ENCODE peak calls at places on chromosomes 6 and 20, in four cellular contexts. T is heart right ventricle, P is gastrocnemius medialis, H is mesenchymal stem cell. Z is an unnamed sample.

GRCh38 chr6:79377830-79378460 is 143.5 kb upstream of the HMGN3 start:
- DNase-seq in H (peak; percentile 33), P (no peak), T (no peak), Z (no peak)

GRCh38 chr6:164097557-164098398 is 683.3 kb downstream of the QKI start:
- DNase-seq in H (peak; percentile 54), P (peak; percentile 68), T (no peak), Z (no peak)

GRCh38 chr6:105200133-105200730 is 20.4 kb upstream of the POPDC3 start:
- DNase-seq in T (no peak), P (no peak), H (no peak), Z (no peak)

GRCh38 chr6:125888989-125889656 is 67.4 kb upstream of the HINT3 start:
- DNase-seq in T (no peak), P (no peak), H (peak; percentile 43), Z (no peak)

GRCh38 chr6:37288247-37288646 is 30.3 kb upstream of the TMEM217 start:
- DNase-seq in P (no peak), T (no peak), H (peak; percentile 21), Z (no peak)

GRCh38 chr20:53828673-53829085 is 235.0 kb upstream of the ZNF217 start:
- DNase-seq in H (peak; percentile 91), T (no peak), P (peak; percentile 30), Z (peak; percentile 75)

GRCh38 chr6:66533921-66534404 is 826.9 kb upstream of the EYS start:
- DNase-seq in H (no peak), T (no peak), P (no peak), Z (no peak)

GRCh38 chr6:141667580-141668309 is 465.0 kb upstream of the GJE1 start:
- DNase-seq in H (peak; percentile 19), T (no peak), P (no peak), Z (no peak)

GRCh38 chr6:111844921-111845320 is 28.3 kb downstream of the FYN start:
- DNase-seq in T (no peak), P (no peak), H (no peak), Z (no peak)

GRCh38 chr6:160991411-160992322 is at the start of gene MAP3K4:
- DNase-seq in H (peak; percentile 85), P (peak; percentile 65), T (peak; percentile 87), Z (peak; percentile 88)

GRCh38 chr6:168180548-168181011 is 101.6 kb upstream of the FRMD1 start:
- DNase-seq in T (no peak), P (no peak), H (no peak), Z (peak; percentile 33)

GRCh38 chr6:73003302-73003701 is 222.0 kb downstream of the KHDC1L start:
- DNase-seq in H (no peak), P (no peak), T (no peak), Z (no peak)

GRCh38 chr20:62945771-62946339 is 6.7 kb upstream of the SLC17A9 start:
- DNase-seq in P (no peak), T (no peak), H (no peak), Z (no peak)

GRCh38 chr6:89239338-89239737 is 22.2 kb upstream of the GABRR1 start:
- DNase-seq in T (no peak), P (no peak), H (no peak), Z (no peak)

GRCh38 chr20:46802696-46803445 is 91.8 kb upstream of the EYA2 start:
- DNase-seq in H (no peak), T (no peak), P (no peak), Z (no peak)

GRCh38 chr20:56826971-56827645 is 198.0 kb downstream of the TFAP2C start:
- DNase-seq in P (no peak), T (no peak), H (peak; percentile 71), Z (no peak)

GRCh38 chr6:70709826-70710225 is 42.1 kb downstream of the SMAP1 start:
- DNase-seq in H (peak; percentile 79), T (no peak), P (no peak), Z (no peak)

GRCh38 chr20:59627298-59627697 is 23.0 kb downstream of the PHACTR3 start:
- DNase-seq in H (no peak), P (no peak), T (no peak), Z (no peak)

GRCh38 chr6:77264970-77265369 is 198.3 kb downstream of the HTR1B start:
- DNase-seq in T (no peak), H (no peak), P (no peak), Z (no peak)
- H3K4me1 ChIP-seq in T (no peaks in the 10 kb centered on the region), H (no peaks in the 10 kb centered on the region), P (no peaks in the 10 kb centered on the region), Z (no peaks in the 10 kb centered on the region)

DNA sequence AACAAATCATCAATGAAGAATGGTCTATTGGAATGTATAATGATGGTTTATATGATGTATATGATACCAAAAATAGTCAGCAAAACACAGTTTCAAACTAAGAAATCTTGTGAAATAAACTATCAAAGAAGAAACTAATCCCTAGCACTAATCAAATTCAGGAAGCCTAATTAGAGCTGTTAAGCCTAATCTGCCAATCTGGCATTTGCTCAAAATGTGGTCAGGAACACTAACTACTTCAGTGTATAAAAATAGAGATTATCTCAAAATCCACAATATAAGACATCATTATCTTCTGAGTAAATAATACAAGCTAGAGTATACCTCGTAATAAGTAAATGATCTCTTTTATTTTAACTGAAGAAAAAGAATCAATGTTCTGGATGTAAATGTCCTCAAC is 12.8 kb upstream of the AKAP7 start:
- DNase-seq in P (no peak), T (no peak), H (no peak), Z (no peak)
- H3K4me1 ChIP-seq in P (no peaks in the 10 kb centered on the region), T (no peaks in the 10 kb centered on the region), H (no peaks in the 10 kb centered on the region), Z (no peaks in the 10 kb centered on the region)

GRCh38 chr6:155142163-155142901 is 121.5 kb upstream of the CLDN20 start:
- DNase-seq in P (no peak), T (no peak), H (peak; percentile 63), Z (no peak)

GRCh38 chr6:155142902-155143609 is 120.8 kb upstream of the CLDN20 start:
- DNase-seq in P (no peak), H (peak; percentile 76), T (no peak), Z (no peak)

GRCh38 chr6:155146205-155146604 is 117.6 kb upstream of the CLDN20 start:
- DNase-seq in H (no peak), T (no peak), P (no peak), Z (no peak)

GRCh38 chr6:155141512-155141911 is 122.3 kb upstream of the CLDN20 start:
- DNase-seq in H (no peak), T (no peak), P (no peak), Z (no peak)

GRCh38 chr6:155143610-155144106 is 120.2 kb upstream of the CLDN20 start:
- DNase-seq in H (no peak), P (no peak), T (no peak), Z (no peak)
- H3K4me1 ChIP-seq in H (peaks cover 6% of the 10 kb centered on the region), P (peaks cover 27% of the 10 kb centered on the region), T (peaks cover 28% of the 10 kb centered on the region), Z (peaks cover 2% of the 10 kb centered on the region)

DNA sequence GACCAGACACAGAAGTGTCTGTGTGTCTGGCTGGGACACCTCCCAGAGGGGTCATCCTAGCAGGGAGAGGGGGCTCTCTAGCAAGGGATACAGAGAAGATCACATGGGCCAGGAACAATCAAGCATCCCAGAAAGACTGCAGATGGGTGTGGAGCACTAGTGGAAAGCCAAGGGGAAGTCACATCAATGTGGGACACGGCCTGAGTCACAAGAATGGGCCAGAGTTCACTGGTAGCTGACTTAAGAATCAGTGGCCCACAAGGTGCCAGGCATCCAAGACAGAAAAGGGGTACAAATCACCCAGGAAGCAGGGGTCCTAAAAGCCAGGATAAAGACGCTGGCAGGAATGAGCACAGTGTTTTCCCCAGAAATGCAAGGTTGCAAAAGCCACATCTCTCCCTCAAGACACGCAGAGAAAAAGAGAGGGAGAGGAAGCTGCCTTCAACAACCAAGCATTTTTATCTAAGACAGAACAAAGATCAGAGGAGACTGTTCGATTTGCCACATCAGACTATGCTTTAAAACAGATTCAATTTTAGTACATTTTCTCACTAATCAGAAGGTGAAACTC is 113.6 kb upstream of the DST start:
- DNase-seq in T (no peak), P (no peak), H (peak; percentile 52), Z (no peak)
- H3K4me1 ChIP-seq in T (peaks cover 61% of the 10 kb centered on the region), P (peaks cover 60% of the 10 kb centered on the region), H (peaks cover 16% of the 10 kb centered on the region), Z (peaks cover 36% of the 10 kb centered on the region)

GRCh38 chr6:106886444-106886843 is 88.1 kb downstream of the CD24 start:
- DNase-seq in T (no peak), P (no peak), H (no peak), Z (no peak)
- H3K4me1 ChIP-seq in T (no peaks in the 10 kb centered on the region), P (no peaks in the 10 kb centered on the region), H (no peaks in the 10 kb centered on the region), Z (no peaks in the 10 kb centered on the region)

DNA sequence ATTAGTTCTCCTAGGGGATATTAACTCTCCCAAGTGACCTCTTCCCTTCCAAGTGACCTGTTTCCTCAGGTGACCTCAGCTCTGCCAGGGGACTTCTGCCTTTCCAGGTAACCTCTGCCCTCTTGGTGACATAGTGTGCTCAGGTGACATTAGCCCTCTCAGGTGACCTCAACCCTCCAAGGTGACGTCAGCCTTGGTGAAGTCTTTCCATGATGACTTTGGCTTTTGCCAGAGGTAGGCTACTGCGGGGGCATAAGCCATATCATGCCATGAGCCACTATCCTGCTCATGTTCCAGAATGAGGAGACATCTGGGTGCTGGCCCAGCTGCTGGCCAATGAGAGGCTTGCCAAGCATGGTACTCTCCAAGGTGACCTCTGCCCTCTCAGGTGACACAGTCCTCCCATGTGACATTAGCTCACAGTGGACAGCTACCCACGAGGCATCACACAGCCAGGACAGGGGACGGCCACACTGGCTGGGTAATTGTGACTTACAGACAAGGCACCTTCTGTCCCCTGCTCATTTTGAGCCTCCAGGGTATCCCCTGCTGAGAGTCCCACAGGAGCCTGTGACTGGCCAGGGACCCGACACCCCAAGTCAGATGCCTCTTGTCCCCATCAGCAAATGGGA is 31.1 kb downstream of the UBD start:
- DNase-seq in H (no peak), P (no peak), T (no peak), Z (no peak)
- H3K4me1 ChIP-seq in H (no peaks in the 10 kb centered on the region), P (no peaks in the 10 kb centered on the region), T (no peaks in the 10 kb centered on the region), Z (no peaks in the 10 kb centered on the region)

GRCh38 chr20:51354191-51354768 is 188.2 kb downstream of the NFATC2 start:
- DNase-seq in P (no peak), T (no peak), H (peak; percentile 42), Z (no peak)

GRCh38 chr20:51357543-51357942 is 185.0 kb downstream of the NFATC2 start:
- DNase-seq in T (no peak), H (no peak), P (no peak), Z (no peak)

GRCh38 chr20:51356871-51357270 is 185.6 kb downstream of the NFATC2 start:
- DNase-seq in P (no peak), T (no peak), H (no peak), Z (no peak)

GRCh38 chr20:51352790-51353189 is 189.7 kb downstream of the NFATC2 start:
- DNase-seq in H (no peak), P (no peak), T (no peak), Z (no peak)

DNA sequence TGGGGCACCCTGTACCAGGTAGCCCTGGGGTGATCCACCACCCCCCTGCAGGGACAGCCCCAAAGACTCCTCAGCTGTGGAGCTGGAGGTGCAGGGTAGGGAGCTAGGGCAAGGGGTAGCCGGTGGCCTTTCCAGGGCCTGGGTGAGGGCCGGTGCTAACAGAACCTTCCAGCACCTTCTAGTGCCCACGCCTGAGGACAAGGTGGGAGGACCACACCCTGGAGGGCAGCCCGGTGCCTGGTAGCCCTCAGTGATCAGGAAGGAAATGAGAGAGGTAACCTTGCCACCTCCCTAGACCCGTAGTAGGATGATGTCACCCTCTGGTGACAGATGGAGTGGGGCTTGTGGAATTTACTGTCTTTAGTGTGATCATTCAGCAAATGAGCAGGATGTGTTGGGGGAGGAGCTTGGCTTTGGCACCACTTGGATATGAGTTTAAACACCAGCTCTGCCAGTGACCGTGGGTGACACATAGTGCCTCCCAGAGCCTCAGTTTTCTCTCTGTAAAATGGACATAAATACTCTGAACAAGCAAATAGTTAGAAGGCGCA is 187.7 kb downstream of the NFATC2 start:
- DNase-seq in P (no peak), H (peak; percentile 62), T (no peak), Z (no peak)
- H3K4me1 ChIP-seq in P (no peaks in the 10 kb centered on the region), H (peaks cover 21% of the 10 kb centered on the region), T (no peaks in the 10 kb centered on the region), Z (peaks cover 9% of the 10 kb centered on the region)

Z was measured in ascending aorta.